ENCODE peak calls at places on chromosomes 7 and 10, in five cellular contexts. X is sigmoid colon, D is bronchial epithelial cell, Q is SK-N-SH, P is A549. A is an unnamed sample.

GRCh38 chr10:80786322-80786721 is 248.6 kb downstream of the SH2D4B start:
- DNase-seq in X (no peak), D (no peak), Q (no peak), P (no peak), A (no peak)

GRCh38 chr7:149261829-149262617 is at the start of gene ZNF783:
- DNase-seq in X (peak), D (peak), Q (peak), P (peak), A (peak)

GRCh38 chr7:79504607-79505389 is 51.3 kb upstream of the MAGI2 start:
- DNase-seq in X (no peak), D (peak), Q (no peak), P (no peak), A (no peak)

GRCh38 chr7:51123322-51124021 is 193.1 kb downstream of the COBL start:
- DNase-seq in X (no peak), D (peak), Q (no peak), P (peak), A (peak)

GRCh38 chr10:127734753-127735152 is 2.2 kb upstream of the FOXI2 start:
- DNase-seq in X (no peak), D (no peak), Q (no peak), P (no peak), A (no peak)

GRCh38 chr7:152761116-152761748 is 1.7 kb downstream of the ACTR3B start:
- DNase-seq in X (no peak), D (peak), Q (no peak), P (no peak), A (no peak)

GRCh38 chr10:92740762-92741161 is 51.0 kb downstream of the HHEX start:
- DNase-seq in X (no peak), D (peak), Q (no peak), P (no peak), A (peak)

GRCh38 chr10:98062424-98062823 is 32.0 kb upstream of the CRTAC1 start:
- DNase-seq in X (no peak), D (no peak), Q (no peak), P (no peak), A (no peak)

GRCh38 chr7:87735360-87735759 is 107.2 kb downstream of the RUNDC3B start:
- DNase-seq in X (no peak), D (peak), Q (no peak), P (no peak), A (no peak)

GRCh38 chr10:17257466-17258321 is 29.7 kb downstream of the VIM start:
- DNase-seq in X (no peak), D (peak), Q (peak), P (peak), A (peak)

GRCh38 chr10:69558559-69558958 is 14.7 kb downstream of the NEUROG3 start:
- DNase-seq in X (no peak), D (no peak), Q (no peak), P (no peak), A (no peak)

GRCh38 chr7:98618786-98619185 is 1.7 kb downstream of the NPTX2 start:
- DNase-seq in X (no peak), D (peak), Q (no peak), P (no peak), A (no peak)

GRCh38 chr10:3469639-3470020 is 297.0 kb upstream of the PITRM1 start:
- DNase-seq in X (no peak), D (peak), Q (no peak), P (no peak), A (no peak)

GRCh38 chr10:91313761-91314520 is 93.5 kb downstream of the PCGF5 start:
- DNase-seq in X (no peak), D (peak), Q (no peak), P (no peak), A (no peak)

GRCh38 chr10:89373916-89374711 is 3.7 kb upstream of the IFIT1B start:
- DNase-seq in X (peak), D (peak), Q (peak), P (no peak), A (peak)

GRCh38 chr7:128410092-128410665 is 397 bp upstream of the IMPDH1 start:
- DNase-seq in X (peak), D (peak), Q (peak), P (peak), A (no peak)

GRCh38 chr7:51647486-51647885 is 330.9 kb upstream of the COBL start:
- DNase-seq in X (no peak), D (no peak), Q (no peak), P (no peak), A (no peak)

GRCh38 chr10:97076781-97077180 is 109.0 kb downstream of the SLIT1 start:
- DNase-seq in X (no peak), D (no peak), Q (no peak), P (no peak), A (no peak)

GRCh38 chr7:149826344-149827088 is 11.7 kb upstream of the ZNF862 start:
- DNase-seq in X (no peak), D (no peak), Q (peak), P (no peak), A (no peak)

DNA sequence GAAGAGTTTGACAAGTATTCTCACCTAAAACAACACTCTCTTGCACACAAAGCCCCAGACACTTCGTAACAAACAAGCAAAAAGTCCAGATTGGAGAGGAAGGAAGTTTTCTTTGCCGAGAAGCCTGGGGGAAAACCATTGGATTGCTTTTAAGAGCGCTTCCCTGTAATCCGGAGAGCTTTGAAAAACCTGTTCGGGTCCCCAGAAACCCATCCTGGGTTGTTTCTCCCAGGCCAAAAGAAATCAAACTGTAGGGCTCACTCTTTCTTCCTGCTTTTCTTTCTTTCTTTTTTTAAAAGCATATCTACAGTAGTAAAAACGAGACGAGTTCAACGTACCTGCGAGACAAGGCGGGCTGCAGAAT is 655 bp downstream of the SP8 start:
- DNase-seq in X (no peak), D (no peak), Q (peak), P (no peak), A (no peak)
- H3K4me3 ChIP-seq in X (peak), D (peak), Q (peak), P (peak), A (peak)

DNA sequence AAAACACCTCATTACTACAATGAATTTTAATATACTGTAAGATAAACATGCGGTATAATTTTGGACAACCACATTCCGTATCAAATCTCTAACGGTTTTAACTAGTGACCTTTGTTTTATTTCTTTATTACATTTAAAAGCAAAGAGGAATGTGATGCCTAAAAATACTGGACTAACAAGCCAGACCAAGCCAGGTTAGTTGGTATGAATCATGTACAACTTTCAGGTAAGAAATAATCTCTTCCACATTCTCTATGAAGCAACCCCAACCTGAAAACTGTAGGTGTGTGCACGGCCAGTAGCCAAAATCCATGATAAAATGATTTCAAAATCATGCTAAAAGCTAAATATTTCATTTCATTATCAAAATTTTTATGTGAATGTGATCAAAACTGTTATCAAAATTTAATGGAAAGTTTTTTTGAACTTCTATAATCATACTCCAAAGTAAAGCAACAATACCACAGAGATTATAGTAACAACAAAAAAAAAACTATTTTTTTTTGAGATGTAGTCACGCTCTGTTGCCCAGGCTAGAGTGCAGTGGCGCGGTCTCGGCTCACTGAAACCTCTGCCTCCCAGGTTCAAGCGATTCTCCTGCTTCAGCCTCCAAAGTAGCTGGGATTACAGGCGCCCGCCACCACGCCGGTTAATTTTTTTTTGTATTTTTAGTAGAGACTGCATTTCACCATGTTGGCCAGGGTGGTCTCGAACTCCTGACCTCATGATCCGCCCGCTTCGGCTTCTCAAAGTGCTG is 127.2 kb downstream of the NRBF2 start:
- DNase-seq in X (no peak), D (no peak), Q (no peak), P (no peak), A (no peak)
- H3K4me3 ChIP-seq in X (no peak), D (no peak), Q (no peak), P (no peak), A (no peak)

GRCh38 chr7:4450483-4450882 is 231.6 kb upstream of the FOXK1 start:
- DNase-seq in X (no peak), D (no peak), Q (no peak), P (no peak), A (no peak)

GRCh38 chr7:4449263-4449662 is 232.8 kb upstream of the FOXK1 start:
- DNase-seq in X (no peak), D (no peak), Q (no peak), P (no peak), A (no peak)

DNA sequence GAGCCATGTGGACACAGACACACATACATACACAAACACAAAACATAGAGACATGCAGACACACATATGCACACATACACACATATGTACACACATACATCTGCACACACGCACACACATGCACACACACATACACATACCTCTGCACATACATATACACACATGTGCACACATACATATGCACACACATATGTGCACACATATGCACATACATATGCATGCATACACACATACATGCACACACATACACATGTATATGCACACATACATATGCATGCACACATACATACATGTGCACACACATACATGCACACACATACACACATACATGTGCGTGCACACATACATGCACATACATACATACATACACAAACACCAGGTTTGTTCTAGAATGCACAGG is 236.3 kb upstream of the FOXK1 start:
- DNase-seq in X (no peak), D (no peak), Q (no peak), P (no peak), A (no peak)
- H3K4me3 ChIP-seq in X (no peak), D (no peak), Q (no peak), P (no peak), A (no peak)

DNA sequence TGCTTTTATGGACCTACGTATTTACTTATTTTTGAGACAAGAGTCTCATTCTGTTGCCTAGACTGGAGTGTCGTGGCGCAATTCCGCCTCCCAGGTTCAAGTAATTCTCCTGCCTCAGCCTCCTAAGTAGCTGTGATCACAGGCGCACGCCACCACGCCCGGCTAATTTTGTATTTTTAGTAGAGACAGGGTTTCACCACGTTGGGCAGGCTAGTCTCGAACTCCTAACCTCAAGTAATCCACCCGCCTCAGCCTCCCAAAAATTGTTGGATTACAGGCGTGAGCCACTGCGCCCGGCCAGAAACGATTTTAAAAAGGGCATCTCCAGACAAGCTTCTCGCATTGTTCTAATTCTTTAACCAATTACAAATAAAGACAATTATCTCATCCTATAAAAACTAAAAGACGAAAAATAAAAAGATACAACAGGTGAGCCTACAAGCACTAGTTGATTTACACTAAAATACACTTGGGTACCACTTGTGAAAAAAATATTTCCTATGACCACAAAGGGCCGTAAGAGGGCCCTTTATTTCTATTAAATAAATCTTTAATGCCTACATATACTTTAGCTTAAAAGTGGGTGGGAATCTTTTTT is 2.4 kb downstream of the TRA2A start:
- DNase-seq in X (no peak), D (no peak), Q (no peak), P (no peak), A (no peak)
- H3K4me3 ChIP-seq in X (peak), D (no peak), Q (peak), P (peak), A (peak)